ENCODE peak calls at places on chromosomes 2 and 18, in five cellular contexts. One of them, this sample, is unnamed.

GRCh38 chr2:192265751-192266150 is 71.0 kb upstream of the TMEFF2 start:
- DNase-seq in stimulated activated naive CD8-positive, alpha-beta T cell treated with anti-CD3 and anti-CD28 coated beads, Interleukin-15, amount 100 ng/mL, for 72 hours: no peak
- DNase-seq in adrenal gland: no peak
- DNase-seq in HT1080: no peak
- DNase-seq in heart right ventricle: no peak
- DNase-seq in this sample: no peak

GRCh38 chr18:75125359-75126331 is 83.3 kb downstream of the PTGR3 start:
- DNase-seq in HT1080: no peak
- DNase-seq in adrenal gland: peak; percentile 49
- DNase-seq in stimulated activated naive CD8-positive, alpha-beta T cell treated with anti-CD3 and anti-CD28 coated beads, Interleukin-15, amount 100 ng/mL, for 72 hours: no peak
- DNase-seq in heart right ventricle: no peak
- DNase-seq in this sample: peak; percentile 7

GRCh38 chr2:7795358-7796199 is 878.4 kb downstream of the RNF144A start:
- DNase-seq in heart right ventricle: peak; percentile 7
- DNase-seq in HT1080: peak; percentile 11
- DNase-seq in adrenal gland: no peak
- DNase-seq in stimulated activated naive CD8-positive, alpha-beta T cell treated with anti-CD3 and anti-CD28 coated beads, Interleukin-15, amount 100 ng/mL, for 72 hours: no peak
- DNase-seq in this sample: no peak

GRCh38 chr2:95030496-95030895 is 5.0 kb downstream of the MAL start:
- DNase-seq in adrenal gland: no peak
- DNase-seq in HT1080: no peak
- DNase-seq in heart right ventricle: no peak
- DNase-seq in stimulated activated naive CD8-positive, alpha-beta T cell treated with anti-CD3 and anti-CD28 coated beads, Interleukin-15, amount 100 ng/mL, for 72 hours: no peak
- DNase-seq in this sample: no peak

GRCh38 chr2:152222975-152223638 is 47.5 kb upstream of the STAM2 start:
- DNase-seq in adrenal gland: peak; percentile 71
- DNase-seq in HT1080: peak; percentile 55
- DNase-seq in heart right ventricle: peak; percentile 84
- DNase-seq in stimulated activated naive CD8-positive, alpha-beta T cell treated with anti-CD3 and anti-CD28 coated beads, Interleukin-15, amount 100 ng/mL, for 72 hours: no peak
- DNase-seq in this sample: peak; percentile 71

GRCh38 chr2:8643996-8644356 is 37.9 kb upstream of the ID2 start:
- DNase-seq in adrenal gland: no peak
- DNase-seq in heart right ventricle: no peak
- DNase-seq in HT1080: no peak
- DNase-seq in stimulated activated naive CD8-positive, alpha-beta T cell treated with anti-CD3 and anti-CD28 coated beads, Interleukin-15, amount 100 ng/mL, for 72 hours: no peak
- DNase-seq in this sample: no peak

GRCh38 chr2:233556756-233557736 is 9.5 kb downstream of the USP40 start:
- DNase-seq in heart right ventricle: no peak
- DNase-seq in HT1080: peak; percentile 84
- DNase-seq in stimulated activated naive CD8-positive, alpha-beta T cell treated with anti-CD3 and anti-CD28 coated beads, Interleukin-15, amount 100 ng/mL, for 72 hours: no peak
- DNase-seq in adrenal gland: no peak
- DNase-seq in this sample: no peak

GRCh38 chr2:108257757-108258331 is 18.1 kb downstream of the SULT1C3 start:
- DNase-seq in adrenal gland: no peak
- DNase-seq in heart right ventricle: no peak
- DNase-seq in HT1080: peak; percentile 85
- DNase-seq in stimulated activated naive CD8-positive, alpha-beta T cell treated with anti-CD3 and anti-CD28 coated beads, Interleukin-15, amount 100 ng/mL, for 72 hours: no peak
- DNase-seq in this sample: no peak

GRCh38 chr2:174574657-174575056 is 22.9 kb downstream of the WIPF1 start:
- DNase-seq in adrenal gland: no peak
- DNase-seq in HT1080: no peak
- DNase-seq in stimulated activated naive CD8-positive, alpha-beta T cell treated with anti-CD3 and anti-CD28 coated beads, Interleukin-15, amount 100 ng/mL, for 72 hours: no peak
- DNase-seq in heart right ventricle: no peak
- DNase-seq in this sample: peak; percentile 13

GRCh38 chr2:176110975-176111663 is 4.0 kb downstream of the HOXD11 start:
- DNase-seq in HT1080: peak; percentile 20
- DNase-seq in adrenal gland: peak; percentile 66
- DNase-seq in stimulated activated naive CD8-positive, alpha-beta T cell treated with anti-CD3 and anti-CD28 coated beads, Interleukin-15, amount 100 ng/mL, for 72 hours: no peak
- DNase-seq in heart right ventricle: no peak
- DNase-seq in this sample: peak; percentile 20

GRCh38 chr2:17615728-17616351 is 75.3 kb downstream of the VSNL1 start:
- DNase-seq in HT1080: peak; percentile 99
- DNase-seq in adrenal gland: peak; percentile 43
- DNase-seq in stimulated activated naive CD8-positive, alpha-beta T cell treated with anti-CD3 and anti-CD28 coated beads, Interleukin-15, amount 100 ng/mL, for 72 hours: no peak
- DNase-seq in heart right ventricle: no peak
- DNase-seq in this sample: no peak

This sample was measured in DMS 273 treated with DMSO at 0.1 percent for 48 hours.